ENCODE peak calls at places on chromosomes 1 and 21, in nine cellular contexts. O is sciatic nerve, U is cardiac muscle cell, S is hippocampal formation, G is amniotic stem cell, R is iPS-NIHi11, N is NCI-H1694 treated with DMSO at 0.1 percent for 48 hours, J is NCI-H2029, E is NCI-H345. M is an unnamed sample.

GRCh38 chr21:38798481-38798882 is 7.2 kb upstream of the ETS2 start:
- DNase-seq in O (no peak), U (peak), S (no peak), G (no peak), R (no peak), N (no peak), J (peak), E (peak), M (no peak)

GRCh38 chr1:176719478-176719877 is 256.5 kb downstream of the PAPPA2 start:
- DNase-seq in O (no peak), U (no peak), S (no peak), G (no peak), R (no peak), N (no peak), J (no peak), E (no peak), M (no peak)

GRCh38 chr1:206816390-206817287 is 44.3 kb upstream of the IL10 start:
- DNase-seq in O (no peak), U (peak), S (no peak), G (no peak), R (no peak), N (no peak), J (no peak), E (no peak), M (no peak)

GRCh38 chr1:58900401-58900800 is 116.6 kb upstream of the JUN start:
- DNase-seq in O (no peak), U (no peak), S (no peak), G (no peak), R (no peak), N (no peak), J (no peak), E (no peak), M (no peak)

GRCh38 chr1:151729157-151729965 is 8.0 kb downstream of the RIIAD1 start:
- DNase-seq in O (no peak), U (peak), S (no peak), G (no peak), R (no peak), N (no peak), J (no peak), E (no peak), M (no peak)

GRCh38 chr1:236868625-236869467 is 73.8 kb downstream of the MTR start:
- DNase-seq in O (no peak), U (peak), S (no peak), G (no peak), R (peak), N (peak), J (peak), E (peak), M (no peak)

GRCh38 chr1:14897997-14898645 is 255.4 kb upstream of the TMEM51 start:
- DNase-seq in O (no peak), U (no peak), S (no peak), G (no peak), R (no peak), N (no peak), J (no peak), E (no peak), M (no peak)

GRCh38 chr1:228219245-228219961 is 11.6 kb downstream of the OBSCN start:
- DNase-seq in O (no peak), U (no peak), S (no peak), G (no peak), R (no peak), N (no peak), J (no peak), E (no peak), M (no peak)

GRCh38 chr1:202210370-202210769 is 16.8 kb downstream of the LGR6 start:
- DNase-seq in O (no peak), U (no peak), S (no peak), G (no peak), R (peak), N (peak), J (no peak), E (peak), M (no peak)

GRCh38 chr21:43884012-43884860 is 19.2 kb downstream of the AGPAT3 start:
- DNase-seq in O (no peak), U (peak), S (no peak), G (no peak), R (peak), N (no peak), J (peak), E (no peak), M (no peak)

GRCh38 chr1:19504796-19505693 is 19.7 kb upstream of the CAPZB start:
- DNase-seq in O (no peak), U (peak), S (peak), G (no peak), R (no peak), N (no peak), J (peak), E (no peak), M (peak)

GRCh38 chr1:1622578-1623094 is 7.3 kb downstream of the MIB2 start:
- DNase-seq in O (no peak), U (no peak), S (no peak), G (no peak), R (no peak), N (no peak), J (no peak), E (no peak), M (no peak)

GRCh38 chr1:41783189-41783639 is 135.5 kb downstream of the HIVEP3 start:
- DNase-seq in O (no peak), U (peak), S (peak), G (peak), R (no peak), N (no peak), J (no peak), E (peak), M (peak)

GRCh38 chr1:171787686-171788480 is 6.4 kb downstream of the METTL13 start:
- DNase-seq in O (no peak), U (no peak), S (no peak), G (no peak), R (no peak), N (no peak), J (no peak), E (no peak), M (no peak)

GRCh38 chr1:38292969-38293368 is 246.4 kb upstream of the POU3F1 start:
- DNase-seq in O (no peak), U (no peak), S (no peak), G (no peak), R (no peak), N (no peak), J (no peak), E (no peak), M (no peak)

GRCh38 chr1:201795066-201795465 is 33.9 kb upstream of the IPO9 start:
- DNase-seq in O (no peak), U (peak), S (no peak), G (no peak), R (peak), N (peak), J (no peak), E (peak), M (no peak)

GRCh38 chr1:77824083-77824482 is 44.6 kb downstream of the MIGA1 start:
- DNase-seq in O (no peak), U (peak), S (no peak), G (no peak), R (no peak), N (no peak), J (no peak), E (no peak), M (peak)

GRCh38 chr1:160711528-160712311 is at the start of gene CD48:
- DNase-seq in O (no peak), U (no peak), S (no peak), G (no peak), R (no peak), N (no peak), J (no peak), E (no peak), M (no peak)

GRCh38 chr1:196180847-196181593 is 427.2 kb downstream of the KCNT2 start:
- DNase-seq in O (no peak), U (peak), S (no peak), G (peak), R (no peak), N (no peak), J (no peak), E (no peak), M (peak)

GRCh38 chr1:42420911-42421585 is 34.8 kb downstream of the ZMYND12 start:
- DNase-seq in O (no peak), U (peak), S (peak), G (no peak), R (no peak), N (peak), J (peak), E (peak), M (peak)

GRCh38 chr1:238293075-238293474 is 402.4 kb upstream of the ZP4 start:
- DNase-seq in O (no peak), U (no peak), S (no peak), G (no peak), R (no peak), N (no peak), J (no peak), E (no peak), M (no peak)

GRCh38 chr21:43918385-43918947 is 53.4 kb downstream of the AGPAT3 start:
- DNase-seq in O (no peak), U (no peak), S (no peak), G (no peak), R (no peak), N (no peak), J (no peak), E (no peak), M (no peak)

GRCh38 chr1:173002891-173003582 is 47.7 kb downstream of the TNFSF18 start:
- DNase-seq in O (no peak), U (peak), S (no peak), G (no peak), R (no peak), N (no peak), J (no peak), E (no peak), M (no peak)

GRCh38 chr1:32241011-32241763 is 5.8 kb upstream of the FAM167B start:
- DNase-seq in O (peak), U (peak), S (peak), G (no peak), R (peak), N (no peak), J (peak), E (peak), M (no peak)

GRCh38 chr1:37662031-37662755 is 27.5 kb upstream of the RSPO1 start:
- DNase-seq in O (no peak), U (no peak), S (no peak), G (no peak), R (no peak), N (no peak), J (no peak), E (no peak), M (no peak)

GRCh38 chr1:8389962-8390535 is 72.1 kb downstream of the SLC45A1 start:
- DNase-seq in O (no peak), U (no peak), S (no peak), G (no peak), R (no peak), N (no peak), J (no peak), E (no peak), M (no peak)

GRCh38 chr1:18929686-18930085 is 26.8 kb downstream of the IFFO2 start:
- DNase-seq in O (no peak), U (peak), S (no peak), G (no peak), R (no peak), N (no peak), J (no peak), E (no peak), M (no peak)

M was measured in non-pigmented ciliary epithelial cell.